ENCODE peak calls at places on chromosomes 5 and 9, in four cellular contexts. C is CMK, W is hippocampal formation, F is WERI-Rb-1. T is an unnamed sample.

GRCh38 chr5:177471610-177472356 is 1.7 kb downstream of the DBN1 start:
- DNase-seq in C (no peak), W (no peak), F (no peak), T (no peak)

GRCh38 chr9:114880276-114880891 is 50.0 kb downstream of the TNFSF8 start:
- DNase-seq in C (no peak), W (no peak), F (no peak), T (no peak)

GRCh38 chr5:173435543-173435942 is 107.3 kb upstream of the STC2 start:
- DNase-seq in C (no peak), W (no peak), F (no peak), T (no peak)

GRCh38 chr9:115524467-115525059 is 406.6 kb upstream of the TNC start:
- DNase-seq in C (no peak), W (peak), F (peak), T (no peak)

GRCh38 chr9:109473329-109473728 is 24.8 kb downstream of the PTPN3 start:
- DNase-seq in C (no peak), W (no peak), F (no peak), T (no peak)

GRCh38 chr9:91422832-91423711 is 560 bp downstream of the NFIL3 start:
- DNase-seq in C (no peak), W (peak), F (peak), T (peak)

GRCh38 chr5:124650960-124651662 is 95.3 kb downstream of the ZNF608 start:
- DNase-seq in C (no peak), W (no peak), F (no peak), T (no peak)

GRCh38 chr9:34163439-34163838 is 15.4 kb upstream of the UBAP1 start:
- DNase-seq in C (no peak), W (no peak), F (no peak), T (no peak)

GRCh38 chr9:108322326-108323098 is 533.3 kb downstream of the ACTL7B start:
- DNase-seq in C (no peak), W (no peak), F (no peak), T (no peak)

GRCh38 chr5:3010953-3011763 is 259.7 kb upstream of the IRX2 start:
- DNase-seq in C (no peak), W (no peak), F (no peak), T (no peak)

GRCh38 chr9:33329996-33330395 is 39.7 kb downstream of the NFX1 start:
- DNase-seq in C (no peak), W (no peak), F (no peak), T (no peak)

GRCh38 chr5:1643651-1644392 is 120.1 kb upstream of the LPCAT1 start:
- DNase-seq in C (no peak), W (no peak), F (no peak), T (no peak)

GRCh38 chr5:2524620-2525019 is 226.9 kb downstream of the IRX2 start:
- DNase-seq in C (no peak), W (no peak), F (no peak), T (no peak)

GRCh38 chr5:15285901-15286583 is 213.9 kb upstream of the FBXL7 start:
- DNase-seq in C (no peak), W (no peak), F (no peak), T (no peak)

GRCh38 chr5:137486707-137487106 is 12.4 kb downstream of the SPOCK1 start:
- DNase-seq in C (no peak), W (no peak), F (no peak), T (no peak)

GRCh38 chr5:79229357-79230174 is 6.4 kb upstream of the JMY start:
- DNase-seq in C (no peak), W (no peak), F (peak), T (no peak)

GRCh38 chr5:135829179-135829578 is 5.3 kb upstream of the SLC25A48 start:
- DNase-seq in C (no peak), W (no peak), F (no peak), T (no peak)

GRCh38 chr5:83472508-83473343 is 1.2 kb downstream of the VCAN start:
- DNase-seq in C (no peak), W (peak), F (peak), T (no peak)

GRCh38 chr5:75020016-75020656 is 32.2 kb downstream of the GCNT4 start:
- DNase-seq in C (no peak), W (no peak), F (no peak), T (no peak)

T was measured in activated T-cell treated with anti-CD3 and anti-CD28 coated beads for 4 hours.